ENCODE peak calls at places on chromosomes 13 and 19, in four cellular contexts. B, A, C and S are unnamed samples.

GRCh38 chr19:6047256-6047655 is 63.0 kb downstream of the RFX2 start:
- DNase-seq in B (no peak), A (no peak), C (no peak), S (no peak)

GRCh38 chr19:7488736-7489353 is at the start of gene PEX11G:
- DNase-seq in B (peak), C (peak), A (peak), S (peak)

GRCh38 chr19:45075215-45076028 is 856 bp downstream of the ZNF296 start:
- DNase-seq in B (peak), C (peak), A (peak), S (peak)

GRCh38 chr13:109949395-109949794 is 163.0 kb upstream of the IRS2 start:
- DNase-seq in B (no peak), A (no peak), C (no peak), S (peak)

GRCh38 chr13:40618581-40619478 is 47.6 kb downstream of the FOXO1 start:
- DNase-seq in B (no peak), C (no peak), A (no peak), S (no peak)

GRCh38 chr13:94389544-94390351 is 89.7 kb downstream of the DCT start:
- DNase-seq in B (no peak), C (no peak), A (no peak), S (no peak)

GRCh38 chr19:45376045-45376724 is 5.8 kb upstream of the ERCC2 start:
- DNase-seq in B (no peak), C (no peak), A (no peak), S (peak)

GRCh38 chr19:18488838-18489626 is 32.8 kb downstream of the ELL start:
- DNase-seq in B (peak), A (no peak), C (peak), S (no peak)

GRCh38 chr19:28710278-28710677 is 502.7 kb downstream of the UQCRFS1 start:
- DNase-seq in C (peak), A (peak), B (peak), S (peak)

GRCh38 chr13:58994077-58994476 is 1169.7 kb downstream of the DIAPH3 start:
- DNase-seq in B (no peak), A (no peak), C (no peak), S (no peak)